ENCODE peak calls at places on chromosomes 11 and 22, in nine cellular contexts. J is posterior cingulate gyrus, X is H9, I is spleen, D is neural crest cell, T is Caki2, K is hypothalamus, Q is NCI-H226, M is PC-9. U is an unnamed sample.
A peak's percentile ranks its signal among the peaks of the same experiment; 100 is the strongest.

GRCh38 chr11:45859661-45860140 is 12.4 kb downstream of the CRY2 start:
- DNase-seq in J (peak; percentile 98), X (peak; percentile 68), I (peak; percentile 89), D (no peak), T (peak; percentile 88), K (peak; percentile 22), Q (peak; percentile 96), M (peak; percentile 10), U (peak; percentile 78)

GRCh38 chr22:32636884-32637283 is 162.3 kb downstream of the FBXO7 start:
- DNase-seq in J (no peak), X (no peak), I (no peak), D (no peak), T (no peak), K (no peak), Q (no peak), M (no peak), U (no peak)

GRCh38 chr22:28978158-28978557 is 83.5 kb downstream of the C22orf31 start:
- DNase-seq in J (peak; percentile 88), X (no peak), I (no peak), D (no peak), T (peak; percentile 40), K (no peak), Q (no peak), M (no peak), U (no peak)

GRCh38 chr11:129846508-129847335 is 31.1 kb downstream of the TMEM45B start:
- DNase-seq in J (no peak), X (no peak), I (no peak), D (no peak), T (peak; percentile 83), K (no peak), Q (peak; percentile 92), M (peak; percentile 68), U (no peak)

GRCh38 chr11:116887909-116888556 is 50.6 kb upstream of the APOA1 start:
- DNase-seq in J (no peak), X (no peak), I (no peak), D (no peak), T (no peak), K (no peak), Q (peak; percentile 51), M (no peak), U (no peak)

GRCh38 chr11:67649634-67650540 is 643 bp downstream of the ACY3 start:
- DNase-seq in J (peak; percentile 11), X (no peak), I (no peak), D (no peak), T (no peak), K (no peak), Q (no peak), M (no peak), U (no peak)

GRCh38 chr11:82458777-82459176 is 274.9 kb downstream of the FAM181B start:
- DNase-seq in J (no peak), X (no peak), I (no peak), D (peak; percentile 13), T (no peak), K (no peak), Q (no peak), M (no peak), U (no peak)

GRCh38 chr22:33917744-33918406 is 2.4 kb downstream of the LARGE1 start:
- DNase-seq in J (no peak), X (peak; percentile 48), I (no peak), D (no peak), T (peak; percentile 22), K (no peak), Q (no peak), M (no peak), U (no peak)

GRCh38 chr11:114650661-114651060 is 27.7 kb upstream of the NXPE2 start:
- DNase-seq in J (no peak), X (no peak), I (no peak), D (no peak), T (no peak), K (no peak), Q (no peak), M (no peak), U (no peak)

GRCh38 chr22:37334461-37334858 is 52.2 kb downstream of the CYTH4 start:
- DNase-seq in J (no peak), X (no peak), I (no peak), D (no peak), T (no peak), K (no peak), Q (no peak), M (no peak), U (no peak)

GRCh38 chr22:29205260-29205597 is 467 bp upstream of the EMID1 start:
- DNase-seq in J (no peak), X (no peak), I (no peak), D (no peak), T (no peak), K (no peak), Q (no peak), M (no peak), U (no peak)

GRCh38 chr11:46338636-46338987 is 8.7 kb upstream of the DGKZ start:
- DNase-seq in J (no peak), X (no peak), I (no peak), D (no peak), T (no peak), K (no peak), Q (no peak), M (no peak), U (no peak)

GRCh38 chr11:46338988-46339666 is 8.1 kb upstream of the DGKZ start:
- DNase-seq in J (peak; percentile 91), X (peak; percentile 96), I (no peak), D (no peak), T (no peak), K (no peak), Q (no peak), M (peak; percentile 64), U (no peak)

GRCh38 chr22:40401981-40402406 is 31.6 kb downstream of the SGSM3 start:
- DNase-seq in J (no peak), X (no peak), I (no peak), D (no peak), T (no peak), K (no peak), Q (no peak), M (no peak), U (no peak)

GRCh38 chr11:833849-834311 is 1.1 kb downstream of the CD151 start:
- DNase-seq in J (no peak), X (no peak), I (no peak), D (no peak), T (peak; percentile 55), K (no peak), Q (no peak), M (no peak), U (no peak)

GRCh38 chr11:62542750-62543567 is 3.6 kb downstream of the AHNAK start:
- DNase-seq in J (peak; percentile 89), X (peak; percentile 86), I (peak; percentile 95), D (peak; percentile 83), T (peak; percentile 82), K (peak; percentile 32), Q (peak; percentile 80), M (peak; percentile 90), U (no peak)

GRCh38 chr11:73333626-73334199 is 25.6 kb downstream of the ARHGEF17 start:
- DNase-seq in J (no peak), X (no peak), I (no peak), D (no peak), T (no peak), K (no peak), Q (no peak), M (no peak), U (no peak)

GRCh38 chr11:67468509-67468834 is 579 bp downstream of the TMEM134 start:
- DNase-seq in J (no peak), X (no peak), I (no peak), D (no peak), T (no peak), K (no peak), Q (no peak), M (no peak), U (no peak)

GRCh38 chr11:65277878-65278277 is 16.1 kb downstream of the POLA2 start:
- DNase-seq in J (no peak), X (no peak), I (no peak), D (no peak), T (no peak), K (no peak), Q (no peak), M (no peak), U (no peak)

GRCh38 chr11:111555255-111555654 is 14.7 kb downstream of the LAYN start:
- DNase-seq in J (no peak), X (no peak), I (no peak), D (no peak), T (no peak), K (no peak), Q (no peak), M (no peak), U (no peak)

GRCh38 chr11:76604652-76605241 is 65.8 kb downstream of the LRRC32 start:
- DNase-seq in J (peak; percentile 78), X (peak; percentile 18), I (no peak), D (no peak), T (no peak), K (no peak), Q (no peak), M (no peak), U (no peak)

GRCh38 chr11:35711173-35711910 is 48.8 kb downstream of the TRIM44 start:
- DNase-seq in J (no peak), X (no peak), I (no peak), D (no peak), T (no peak), K (no peak), Q (no peak), M (no peak), U (no peak)

GRCh38 chr22:46514592-46515207 is 22.7 kb downstream of the CELSR1 start:
- DNase-seq in J (peak; percentile 77), X (no peak), I (no peak), D (no peak), T (peak; percentile 81), K (no peak), Q (peak; percentile 58), M (peak; percentile 73), U (no peak)

GRCh38 chr22:19986410-19987341 is 29.9 kb downstream of the ARVCF start:
- DNase-seq in J (peak; percentile 92), X (peak; percentile 82), I (peak; percentile 91), D (peak; percentile 82), T (peak; percentile 66), K (no peak), Q (peak; percentile 48), M (peak; percentile 73), U (no peak)

GRCh38 chr11:37544491-37544890 is 946.5 kb upstream of the RAG2 start:
- DNase-seq in J (no peak), X (no peak), I (no peak), D (no peak), T (no peak), K (no peak), Q (no peak), M (no peak), U (no peak)

GRCh38 chr11:83998921-83999320 is 712.8 kb upstream of the CCDC90B start:
- DNase-seq in J (no peak), X (no peak), I (peak; percentile 46), D (no peak), T (no peak), K (no peak), Q (no peak), M (no peak), U (no peak)